ENCODE peak calls at places on chromosomes 1 and 21, in five cellular contexts. B, D, Z, X and W are unnamed samples.

GRCh38 chr1:16921391-16922185 is at the start of gene CROCC:
- DNase-seq in Z (no peak), D (no peak), X (no peak), B (peak), W (peak)

GRCh38 chr1:224087358-224087757 is 26.6 kb upstream of the FBXO28 start:
- DNase-seq in X (no peak), Z (no peak), D (no peak), B (no peak), W (no peak)

GRCh38 chr1:112461200-112461871 is 47.4 kb upstream of the WNT2B start:
- DNase-seq in B (no peak), X (no peak), D (no peak), Z (no peak), W (no peak)

GRCh38 chr1:29271724-29272123 is 35.4 kb downstream of the PTPRU start:
- DNase-seq in D (peak), Z (peak), B (no peak), X (no peak), W (peak)

GRCh38 chr1:30680429-30680828 is 43.0 kb downstream of the MATN1 start:
- DNase-seq in X (no peak), Z (no peak), B (no peak), D (no peak), W (no peak)

GRCh38 chr1:113784104-113784779 is 25.0 kb upstream of the PHTF1 start:
- DNase-seq in D (no peak), X (peak), Z (no peak), B (no peak), W (no peak)

GRCh38 chr21:42235593-42235992 is 16.7 kb downstream of the ABCG1 start:
- DNase-seq in Z (no peak), B (peak), X (no peak), D (no peak), W (no peak)

GRCh38 chr1:29123871-29124365 is at the start of gene TMEM200B:
- DNase-seq in B (no peak), D (no peak), Z (no peak), X (no peak), W (no peak)

GRCh38 chr1:91894036-91894761 is 8.2 kb upstream of the TGFBR3 start:
- DNase-seq in X (no peak), Z (no peak), B (no peak), D (no peak), W (no peak)
- TF ChIP-seq RAD21 in X (no peak), Z (no peak), B (no peak), D (no peak), W (no peak)

DNA sequence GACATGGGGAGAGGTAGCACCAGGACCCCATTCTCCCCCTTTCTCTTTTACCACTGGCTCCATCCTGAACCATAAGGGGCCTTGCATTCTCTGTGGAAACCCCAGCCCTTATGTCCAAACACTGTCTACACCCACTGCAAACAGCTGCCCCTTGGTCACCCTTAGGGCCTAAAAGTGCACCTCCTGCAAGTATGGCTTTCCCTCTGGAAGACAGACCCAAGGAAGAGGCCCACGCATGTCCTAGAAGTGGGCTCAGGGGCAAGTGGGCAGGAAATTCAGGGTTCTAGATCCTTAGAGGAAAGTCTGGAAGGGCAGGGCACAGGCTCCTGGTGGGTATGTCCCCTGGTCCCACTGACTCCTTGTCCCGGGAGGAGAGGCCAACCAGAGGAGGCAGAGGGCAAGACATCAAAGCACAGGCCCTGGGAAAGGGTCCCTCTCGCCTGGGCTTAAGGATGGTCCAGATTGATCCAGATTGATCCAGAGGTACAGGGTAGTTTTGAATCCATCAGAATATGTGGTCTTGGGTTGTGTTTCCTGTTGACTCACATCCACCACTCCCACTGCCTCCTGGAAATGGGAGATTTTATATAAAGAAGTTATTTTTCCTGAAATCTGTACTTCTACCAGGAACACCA is 150.9 kb downstream of the GRIK3 start:
- DNase-seq in X (no peak), Z (no peak), B (no peak), D (no peak), W (no peak)
- TF ChIP-seq KDM1A in X (no peak), Z (no peak), B (no peak), D (no peak), W (no peak)

GRCh38 chr1:178354816-178355215 is 141.9 kb downstream of the CLEC20A start:
- DNase-seq in D (no peak), B (no peak), Z (no peak), X (no peak), W (no peak)

GRCh38 chr1:178356299-178356698 is 140.5 kb downstream of the CLEC20A start:
- DNase-seq in X (no peak), B (no peak), D (no peak), Z (no peak), W (no peak)

GRCh38 chr1:178352790-178353416 is 143.9 kb downstream of the CLEC20A start:
- DNase-seq in D (no peak), Z (no peak), B (no peak), X (no peak), W (no peak)

DNA sequence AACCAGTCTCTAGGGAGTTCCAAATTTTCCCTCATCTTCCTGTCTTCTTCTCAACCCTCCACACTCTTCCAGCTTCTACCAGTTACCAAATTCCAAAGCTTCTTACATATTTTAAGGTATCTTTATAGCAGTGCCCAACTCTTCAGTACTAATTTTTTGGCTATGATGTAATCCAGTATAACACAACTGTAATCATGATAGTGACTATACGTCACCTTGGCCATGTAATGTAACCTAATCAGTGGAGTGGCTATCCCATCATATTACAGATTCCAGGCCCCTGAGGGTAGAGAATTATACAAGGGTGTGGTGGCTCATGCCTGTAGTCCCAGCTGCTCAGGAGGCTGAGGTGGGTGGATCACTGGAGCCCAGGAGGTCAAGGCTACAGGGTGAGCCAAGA is 143.2 kb downstream of the CLEC20A start:
- DNase-seq in D (no peak), B (no peak), X (no peak), Z (no peak), W (no peak)
- TF ChIP-seq RAD21 in D (no peak), B (no peak), X (no peak), Z (no peak), W (no peak)

DNA sequence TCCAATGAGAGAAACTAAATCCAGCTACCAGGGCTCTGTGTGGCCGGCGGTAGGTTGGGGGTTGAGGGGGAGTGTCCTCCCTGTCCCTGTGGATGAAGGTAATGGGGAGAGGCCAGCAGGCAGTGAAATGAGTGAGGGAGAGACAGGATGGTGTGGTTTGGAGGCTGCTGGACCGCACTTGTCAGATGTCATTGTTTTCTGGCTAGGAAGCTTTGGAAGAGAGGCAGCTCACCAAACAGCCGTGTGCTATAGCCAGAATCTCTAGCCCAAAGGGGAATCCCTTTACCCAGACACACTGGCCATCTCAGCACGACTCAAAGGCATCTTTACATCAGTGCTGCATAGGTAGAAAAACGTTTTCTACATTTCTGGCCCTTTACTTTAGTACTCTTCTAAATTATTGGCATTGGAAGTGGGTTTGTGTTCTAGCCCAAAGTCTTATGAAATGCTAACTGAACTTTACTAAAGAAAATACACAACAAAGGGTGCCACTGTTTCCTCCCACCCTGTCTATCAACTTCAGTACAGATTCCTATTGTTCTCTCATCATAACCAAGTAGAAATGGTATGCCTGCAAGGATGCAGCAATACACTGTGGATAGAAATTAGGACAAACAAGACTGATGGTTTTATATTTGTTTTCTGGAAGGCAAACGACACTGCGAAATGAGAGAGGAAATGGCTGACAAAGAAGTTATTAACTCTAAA is 95.9 kb upstream of the COA6 start:
- DNase-seq in D (no peak), X (no peak), Z (no peak), B (no peak), W (no peak)
- TF ChIP-seq KDM1A in D (no peak), X (no peak), Z (no peak), B (no peak), W (no peak)

GRCh38 chr1:60987904-60988303 is 94.5 kb upstream of the NFIA start:
- DNase-seq in X (no peak), Z (no peak), D (no peak), B (no peak), W (no peak)

GRCh38 chr1:60982539-60982938 is 99.8 kb upstream of the NFIA start:
- DNase-seq in D (no peak), X (no peak), Z (no peak), B (no peak), W (no peak)

GRCh38 chr1:60983701-60984065 is 98.7 kb upstream of the NFIA start:
- DNase-seq in X (no peak), D (no peak), Z (no peak), B (no peak), W (no peak)

GRCh38 chr1:60981357-60981756 is 101.0 kb upstream of the NFIA start:
- DNase-seq in B (no peak), Z (no peak), D (no peak), X (no peak), W (no peak)

GRCh38 chr1:60984066-60984799 is 98.1 kb upstream of the NFIA start:
- DNase-seq in D (no peak), Z (no peak), X (no peak), B (no peak), W (no peak)
- TF ChIP-seq RAD21 in D (no peak), Z (no peak), X (no peak), B (no peak), W (no peak)

DNA sequence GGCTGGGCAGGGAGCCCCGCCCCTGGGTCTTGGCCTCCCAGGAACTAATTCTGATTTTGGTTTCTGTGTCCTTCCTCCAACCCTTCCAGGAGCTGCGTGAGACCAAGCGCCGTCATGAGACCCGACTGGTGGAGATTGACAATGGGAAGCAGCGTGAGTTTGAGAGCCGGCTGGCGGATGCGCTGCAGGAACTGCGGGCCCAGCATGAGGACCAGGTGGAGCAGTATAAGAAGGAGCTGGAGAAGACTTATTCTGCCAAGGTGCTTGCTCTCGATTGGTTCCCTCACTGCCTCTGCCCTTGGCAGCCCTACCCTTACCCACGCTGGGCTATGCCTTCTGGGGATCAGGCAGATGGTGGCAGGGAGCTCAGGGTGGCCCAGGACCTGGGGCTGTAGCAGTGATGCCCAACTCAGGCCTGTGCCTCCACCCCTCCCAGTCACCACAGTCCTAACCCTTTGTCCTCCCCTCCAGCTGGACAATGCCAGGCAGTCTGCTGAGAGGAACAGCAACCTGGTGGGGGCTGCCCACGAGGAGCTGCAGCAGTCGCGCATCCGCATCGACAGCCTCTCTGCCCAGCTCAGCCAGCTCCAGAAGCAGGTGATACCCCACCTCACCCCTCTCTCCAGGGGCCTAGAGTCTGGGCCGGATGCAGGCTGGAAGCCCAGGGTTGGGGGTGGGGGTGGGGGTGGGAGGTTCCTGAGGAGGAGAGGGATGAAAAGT is 18.5 kb upstream of the SEMA4A start:
- DNase-seq in X (no peak), Z (no peak), D (no peak), B (no peak), W (no peak)
- TF ChIP-seq KDM1A in X (no peak), Z (no peak), D (no peak), B (no peak), W (no peak)

DNA sequence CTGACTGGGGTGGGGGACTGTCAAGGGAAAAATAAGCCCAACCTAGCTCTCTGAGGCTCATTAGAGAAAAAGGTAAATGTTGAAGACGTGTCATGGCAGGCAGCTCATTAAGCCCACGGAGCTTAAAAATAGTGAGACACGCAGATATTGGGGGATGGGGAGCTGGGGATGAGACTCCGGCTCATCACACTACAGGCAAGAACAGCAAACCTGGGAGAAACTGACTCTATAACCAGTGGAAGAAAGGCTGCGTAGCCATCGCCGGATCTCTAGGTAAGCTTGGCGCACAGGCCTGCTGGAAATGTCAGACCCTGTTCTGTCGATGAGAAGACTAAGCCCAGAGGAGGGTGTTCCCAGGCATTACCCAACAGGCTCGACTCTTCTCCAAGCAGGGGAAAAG is 78.0 kb downstream of the SYT2 start:
- DNase-seq in Z (no peak), B (no peak), X (no peak), D (no peak), W (no peak)
- TF ChIP-seq RAD21 in Z (no peak), B (no peak), X (no peak), D (no peak), W (no peak)

GRCh38 chr1:56992318-56993136 is 26.7 kb upstream of the C8B start:
- DNase-seq in D (no peak), X (no peak), Z (no peak), B (no peak), W (no peak)
- TF ChIP-seq KDM1A in D (no peak), X (no peak), Z (no peak), B (no peak), W (no peak)